ENCODE peak calls at places on chromosomes 4 and X, in six cellular contexts. H is mesenchymal stem cell, T is neuronal stem cell, F is IMR-90, A is H1, R is trophoblast cell. X is an unnamed sample.

GRCh38 chr4:141788169-141788915 is 152.0 kb downstream of the IL15 start:
- DNase-seq in A (no peak), F (peak; percentile 53), T (no peak), R (peak; percentile 79), H (no peak), X (no peak)

GRCh38 chr4:126735294-126736132 is 897.2 kb upstream of the INTU start:
- DNase-seq in T (no peak), A (no peak), R (no peak), F (no peak), H (no peak), X (no peak)

GRCh38 chr4:39818646-39819045 is 120.7 kb downstream of the UBE2K start:
- DNase-seq in R (no peak), T (no peak), H (no peak), A (no peak), F (no peak), X (no peak)

GRCh38 chr4:84915396-84915780 is 51.1 kb downstream of the WDFY3 start:
- DNase-seq in H (no peak), R (no peak), F (peak; percentile 16), T (no peak), A (no peak), X (no peak)

GRCh38 chr4:83107636-83108035 is 6.9 kb downstream of the PLAC8 start:
- DNase-seq in R (peak; percentile 16), T (no peak), H (no peak), F (no peak), A (no peak), X (no peak)

GRCh38 chr4:29278580-29278979 is 1441.6 kb upstream of the PCDH7 start:
- DNase-seq in F (peak; percentile 79), A (no peak), T (no peak), R (peak; percentile 7), H (peak; percentile 41), X (no peak)

GRCh38 chrX:88439935-88440334 is 307.1 kb upstream of the CPXCR1 start:
- DNase-seq in F (no peak), H (no peak), T (no peak), A (no peak), R (no peak), X (no peak)

GRCh38 chr4:121822796-121823504 is 733 bp downstream of the CCNA2 start:
- DNase-seq in T (peak; percentile 4), R (peak; percentile 64), A (no peak), H (peak; percentile 52), F (no peak), X (peak; percentile 32)

GRCh38 chrX:71214152-71214551 is 8.9 kb upstream of the GJB1 start:
- DNase-seq in H (no peak), R (no peak), T (no peak), F (no peak), A (no peak), X (no peak)

GRCh38 chr4:105058177-105058812 is 88.4 kb upstream of the TET2 start:
- DNase-seq in H (peak; percentile 6), F (peak; percentile 75), T (no peak), A (no peak), R (peak; percentile 78), X (no peak)

DNA sequence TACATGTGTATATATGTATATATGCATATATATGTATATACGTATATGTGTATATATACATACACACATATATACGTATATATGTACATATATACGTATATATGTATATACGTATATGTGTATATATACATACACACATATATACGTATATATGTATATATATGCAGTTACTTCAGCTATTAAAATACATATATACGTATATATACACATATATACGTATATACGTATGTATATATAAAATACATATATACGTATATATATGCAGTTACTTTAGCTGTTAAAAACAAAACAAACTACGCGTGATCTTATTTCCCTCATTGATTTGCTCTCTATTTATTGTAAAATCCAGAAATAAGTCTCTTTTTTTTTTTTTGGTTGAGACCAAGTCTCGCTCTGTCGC is 13.9 kb downstream of the TXK start:
- DNase-seq in T (no peak), A (no peak), H (no peak), F (no peak), R (no peak), X (no peak)
- H3K14ac ChIP-seq in T (no peak overlapping the region), A (no peak overlapping the region), H (no peak overlapping the region), F (no peak overlapping the region), R (no peak overlapping the region), X (no peak overlapping the region)

GRCh38 chrX:82029571-82030218 is 827.8 kb downstream of the SH3BGRL start:
- DNase-seq in F (no peak), H (no peak), R (no peak), T (no peak), A (no peak), X (no peak)
- H3K14ac ChIP-seq in F (no peak overlapping the region), H (no peak overlapping the region), R (no peak overlapping the region), T (no peak overlapping the region), A (no peak overlapping the region), X (no peak overlapping the region)

GRCh38 chr4:22595684-22596083 is 79.8 kb upstream of the ADGRA3 start:
- DNase-seq in R (peak; percentile 46), T (no peak), A (no peak), F (no peak), H (no peak), X (no peak)
- H3K14ac ChIP-seq in R (no peak overlapping the region), T (no peak overlapping the region), A (no peak overlapping the region), F (no peak overlapping the region), H (no peak overlapping the region), X (no peak overlapping the region)

GRCh38 chrX:154434394-154435168 is 2.4 kb upstream of the GDI1 start:
- DNase-seq in T (no peak), H (no peak), R (no peak), A (no peak), F (no peak), X (no peak)

GRCh38 chrX:154431321-154431720 is 2.8 kb downstream of the ATP6AP1 start:
- DNase-seq in A (no peak), R (no peak), H (no peak), F (no peak), T (no peak), X (no peak)

GRCh38 chrX:154435171-154435733 is 1.7 kb upstream of the GDI1 start:
- DNase-seq in R (no peak), T (no peak), A (no peak), F (no peak), H (no peak), X (no peak)

GRCh38 chrX:154432210-154432609 is 3.7 kb downstream of the ATP6AP1 start:
- DNase-seq in T (no peak), H (no peak), F (no peak), A (no peak), R (no peak), X (no peak)

GRCh38 chrX:154433605-154434004 is 3.3 kb upstream of the GDI1 start:
- DNase-seq in A (no peak), F (no peak), R (no peak), T (no peak), H (no peak), X (no peak)
- H3K14ac ChIP-seq in A (no peak overlapping the region), F (no peak overlapping the region), R (no peak overlapping the region), T (no peak overlapping the region), H (no peak overlapping the region), X (no peak overlapping the region)

GRCh38 chrX:115652221-115652620 is 91.2 kb downstream of the PLS3 start:
- DNase-seq in R (peak; percentile 13), A (no peak), T (no peak), H (no peak), F (no peak), X (no peak)
- H3K14ac ChIP-seq in R (no peak overlapping the region), A (no peak overlapping the region), T (no peak overlapping the region), H (no peak overlapping the region), F (no peak overlapping the region), X (no peak overlapping the region)

GRCh38 chr4:143653031-143653430 is 47.4 kb downstream of the FREM3 start:
- DNase-seq in A (no peak), T (no peak), H (no peak), R (no peak), F (no peak), X (no peak)
- H3K14ac ChIP-seq in A (no peak overlapping the region), T (no peak overlapping the region), H (no peak overlapping the region), R (no peak overlapping the region), F (no peak overlapping the region), X (no peak overlapping the region)

GRCh38 chr4:139977838-139978604 is 176.0 kb downstream of the MAML3 start:
- DNase-seq in H (no peak), T (no peak), R (no peak), F (no peak), A (no peak), X (no peak)
- H3K14ac ChIP-seq in H (no peak overlapping the region), T (no peak overlapping the region), R (no peak overlapping the region), F (no peak overlapping the region), A (no peak overlapping the region), X (no peak overlapping the region)

DNA sequence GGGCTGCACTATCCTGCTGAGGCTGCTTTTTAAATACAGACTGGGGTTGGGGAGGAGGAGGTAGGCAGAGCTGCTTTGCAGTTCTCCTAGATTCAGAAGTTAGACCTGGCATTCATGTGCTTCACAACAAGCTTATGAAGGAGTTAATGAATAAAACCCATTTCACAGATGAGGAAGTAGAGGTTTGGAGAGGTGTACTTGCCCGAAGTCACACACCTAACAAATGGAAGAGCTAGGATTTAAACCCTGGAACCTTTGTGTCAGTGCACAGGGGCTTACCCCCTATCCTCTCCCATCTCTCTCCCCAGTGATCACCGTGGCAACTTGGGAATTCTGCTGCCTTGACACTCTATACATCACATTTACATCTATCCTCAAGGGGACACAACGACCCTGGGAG is 3.6 kb upstream of the MTM1 start:
- DNase-seq in R (no peak), A (no peak), F (no peak), H (no peak), T (no peak), X (no peak)
- H3K14ac ChIP-seq in R (no peak overlapping the region), A (no peak overlapping the region), F (no peak overlapping the region), H (no peak overlapping the region), T (no peak overlapping the region), X (no peak overlapping the region)

X was measured in H9.